ENCODE peak calls at places on chromosomes 2 and 18, in four cellular contexts. E is caudate nucleus, A is HT-29, R is SW480. T is an unnamed sample.

GRCh38 chr18:13620206-13620672 is 106.1 kb downstream of the FAM210A start:
- DNase-seq in R (no peak), A (no peak), E (no peak), T (no peak)

GRCh38 chr2:188813846-188814245 is 160.3 kb upstream of the COL3A1 start:
- DNase-seq in A (no peak), E (no peak), R (no peak), T (no peak)

GRCh38 chr18:36127866-36128845 is 984 bp downstream of the SLC39A6 start:
- DNase-seq in E (peak), A (peak), R (peak), T (peak)

GRCh38 chr2:20617892-20618467 is 32.9 kb downstream of the HS1BP3 start:
- DNase-seq in E (peak), R (peak), A (peak), T (peak)

GRCh38 chr18:49731860-49732311 is 81.4 kb downstream of the ACAA2 start:
- DNase-seq in R (no peak), A (peak), E (no peak), T (no peak)

GRCh38 chr18:3402962-3403585 is 46.9 kb upstream of the TGIF1 start:
- DNase-seq in A (no peak), R (peak), E (no peak), T (peak)

GRCh38 chr2:232966122-232966521 is 46.9 kb downstream of the NGEF start:
- DNase-seq in A (no peak), E (no peak), R (no peak), T (no peak)

GRCh38 chr2:162710282-162710891 is 128.2 kb downstream of the KCNH7 start:
- DNase-seq in E (no peak), R (peak), A (peak), T (peak)

GRCh38 chr18:47730795-47731194 is 199.7 kb downstream of the SMAD2 start:
- DNase-seq in A (no peak), R (no peak), E (no peak), T (no peak)

GRCh38 chr18:57352761-57353136 is 392 bp downstream of the ST8SIA3 start:
- DNase-seq in R (no peak), E (peak), A (no peak), T (no peak)

GRCh38 chr18:3230401-3231334 is 10.9 kb upstream of the MYOM1 start:
- DNase-seq in A (no peak), R (no peak), E (no peak), T (no peak)

GRCh38 chr2:201715459-201715858 is 17.0 kb upstream of the MPP4 start:
- DNase-seq in A (peak), R (peak), E (no peak), T (peak)

GRCh38 chr18:62183578-62184195 is 3.2 kb downstream of the PIGN start:
- DNase-seq in R (peak), E (no peak), A (peak), T (peak)

GRCh38 chr2:38264649-38265322 is 112.3 kb downstream of the ATL2 start:
- DNase-seq in A (no peak), E (no peak), R (no peak), T (no peak)

GRCh38 chr18:23094411-23095165 is 40.7 kb upstream of the CABLES1 start:
- DNase-seq in R (no peak), A (no peak), E (no peak), T (no peak)

GRCh38 chr2:238945433-238946150 is 97.7 kb downstream of the TWIST2 start:
- DNase-seq in R (peak), E (no peak), A (peak), T (peak)

GRCh38 chr2:28729698-28730097 is 21.9 kb upstream of the PPP1CB start:
- DNase-seq in E (no peak), A (no peak), R (no peak), T (no peak)

GRCh38 chr2:148209598-148209997 is 188.7 kb downstream of the MBD5 start:
- DNase-seq in E (no peak), A (peak), R (peak), T (peak)

GRCh38 chr18:44599409-44599808 is 81.3 kb upstream of the SETBP1 start:
- DNase-seq in A (no peak), R (no peak), E (peak), T (no peak)

GRCh38 chr18:50924372-50924771 is 43.5 kb upstream of the ELAC1 start:
- DNase-seq in A (no peak), E (no peak), R (no peak), T (no peak)

GRCh38 chr18:68456985-68457384 is 257.9 kb downstream of the TMX3 start:
- DNase-seq in E (no peak), A (no peak), R (no peak), T (peak)

GRCh38 chr2:120820263-120820884 is 84.7 kb downstream of the GLI2 start:
- DNase-seq in A (no peak), R (no peak), E (no peak), T (no peak)